ENCODE peak calls at places on chromosome 2, in nine cellular contexts. T is A549; N is HFFc6; X is Right ventricle myocardium inferior; O is stimulated activated CD4-positive, alpha-beta T cell treated with anti-CD3 and anti-CD28 coated beads, TNF-alpha, amount 100 ng/mL, for 24 hours; S is coronary artery; V is RKO; R is naive thymus-derived CD4-positive, alpha-beta T cell; U is RCC 7860. F is an unnamed sample.

GRCh38 chr2:156589381-156590079 is 153.4 kb downstream of the GPD2 start:
- DNase-seq in N (peak; percentile 45), V (peak; percentile 74), O (peak; percentile 6), S (no peak), U (peak; percentile 44), R (no peak), T (peak; percentile 15), X (no peak), F (peak; percentile 66)

GRCh38 chr2:120861576-120862191 is 126.0 kb downstream of the GLI2 start:
- DNase-seq in R (no peak), N (no peak), X (no peak), V (no peak), U (no peak), O (no peak), T (no peak), S (no peak), F (no peak)

GRCh38 chr2:94870392-94871225 is 621 bp upstream of the TEKT4 start:
- DNase-seq in N (no peak), S (no peak), R (no peak), O (no peak), V (no peak), X (no peak), U (no peak), T (no peak), F (no peak)

GRCh38 chr2:55952415-55952814 is 28.8 kb upstream of the EFEMP1 start:
- DNase-seq in R (no peak), V (no peak), T (no peak), X (no peak), S (no peak), U (no peak), N (no peak), O (no peak), F (no peak)

GRCh38 chr2:171688129-171688465 is 828 bp downstream of the DYNC1I2 start:
- DNase-seq in O (no peak), N (peak; percentile 37), X (no peak), U (no peak), R (no peak), S (no peak), T (peak; percentile 13), V (no peak), F (no peak)

GRCh38 chr2:140529706-140530105 is 1601.1 kb downstream of the LRP1B start:
- DNase-seq in R (no peak), T (no peak), V (no peak), S (no peak), U (no peak), X (no peak), O (no peak), N (no peak), F (no peak)

GRCh38 chr2:104852161-104852689 is 1.7 kb upstream of the POU3F3 start:
- DNase-seq in T (no peak), X (no peak), S (no peak), U (no peak), N (no peak), V (no peak), R (no peak), O (no peak), F (peak; percentile 57)

GRCh38 chr2:216921057-216921456 is 61.2 kb upstream of the TNP1 start:
- DNase-seq in T (no peak), R (no peak), S (no peak), U (no peak), X (no peak), V (no peak), O (no peak), N (no peak), F (no peak)

GRCh38 chr2:178923546-178923945 is 116.3 kb upstream of the TTN start:
- DNase-seq in U (no peak), V (no peak), S (no peak), O (no peak), X (no peak), N (no peak), R (no peak), T (no peak), F (no peak)

GRCh38 chr2:134402385-134402784 is 148.5 kb downstream of the MGAT5 start:
- DNase-seq in S (no peak), N (no peak), X (no peak), O (no peak), T (no peak), U (no peak), R (no peak), V (no peak), F (peak; percentile 80)

GRCh38 chr2:62186534-62186933 is 9.4 kb upstream of the B3GNT2 start:
- DNase-seq in V (no peak), U (no peak), R (no peak), N (no peak), S (no peak), X (no peak), O (no peak), T (no peak), F (no peak)

F was measured in AG20443.